ENCODE peak calls at places on chromosomes 4 and X, in nine cellular contexts. F is A673; Q is fibroblast of the aortic adventitia; Y is CD8-positive, alpha-beta T cell; A is tibial artery; R is upper lobe of left lung; C is HCT116; T is IMR-90; Z is transverse colon. U is an unnamed sample.

GRCh38 chrX:9912341-9912740 is 54.8 kb upstream of the CLDN34 start:
- DNase-seq in F (no peak), Q (no peak), Y (no peak), A (no peak), R (no peak), C (no peak), T (peak; percentile 45), Z (no peak), U (no peak)

GRCh38 chr4:140156529-140157171 is 2.7 kb upstream of the MAML3 start:
- DNase-seq in F (no peak), Q (no peak), Y (no peak), A (no peak), R (no peak), C (no peak), T (no peak), Z (no peak), U (no peak)

GRCh38 chr4:7828926-7829325 is 110.7 kb downstream of the AFAP1 start:
- DNase-seq in F (no peak), Q (peak; percentile 60), Y (no peak), A (no peak), R (no peak), C (no peak), T (peak; percentile 89), Z (no peak), U (no peak)

GRCh38 chr4:19623866-19624265 is 627.8 kb upstream of the SLIT2 start:
- DNase-seq in F (no peak), Q (no peak), Y (no peak), A (no peak), R (no peak), C (no peak), T (peak; percentile 10), Z (no peak), U (no peak)

GRCh38 chr4:173821031-173821430 is 291.0 kb upstream of the HAND2 start:
- DNase-seq in F (no peak), Q (peak; percentile 28), Y (no peak), A (no peak), R (no peak), C (no peak), T (peak; percentile 23), Z (no peak), U (no peak)

GRCh38 chr4:123121241-123121907 is 199.0 kb upstream of the NUDT6 start:
- DNase-seq in F (no peak), Q (no peak), Y (no peak), A (no peak), R (no peak), C (no peak), T (peak; percentile 73), Z (no peak), U (no peak)

GRCh38 chrX:125522752-125523151 is 203.1 kb downstream of the TEX13C start:
- DNase-seq in F (no peak), Q (no peak), Y (no peak), A (no peak), R (no peak), C (no peak), T (no peak), Z (no peak), U (no peak)

GRCh38 chr4:41157009-41157408 is 57.3 kb downstream of the APBB2 start:
- DNase-seq in F (no peak), Q (no peak), Y (no peak), A (no peak), R (no peak), C (no peak), T (no peak), Z (peak; percentile 48), U (no peak)

GRCh38 chr4:6362243-6362885 is 92.7 kb downstream of the WFS1 start:
- DNase-seq in F (no peak), Q (no peak), Y (no peak), A (no peak), R (no peak), C (no peak), T (no peak), Z (no peak), U (no peak)

GRCh38 chrX:117987376-117987775 is 129.2 kb downstream of the KLHL13 start:
- DNase-seq in F (no peak), Q (no peak), Y (no peak), A (no peak), R (no peak), C (no peak), T (peak; percentile 70), Z (no peak), U (no peak)

GRCh38 chr4:86831262-86832090 is 17.7 kb downstream of the SLC10A6 start:
- DNase-seq in F (no peak), Q (peak; percentile 83), Y (no peak), A (no peak), R (peak; percentile 36), C (peak; percentile 70), T (peak; percentile 96), Z (peak; percentile 9), U (peak; percentile 68)

GRCh38 chr4:79551555-79551954 is 143.5 kb upstream of the GK2 start:
- DNase-seq in F (no peak), Q (no peak), Y (no peak), A (no peak), R (no peak), C (no peak), T (no peak), Z (no peak), U (no peak)

GRCh38 chr4:165096776-165097175 is 15.9 kb downstream of the TMEM192 start:
- DNase-seq in F (peak; percentile 52), Q (peak; percentile 52), Y (no peak), A (no peak), R (no peak), C (no peak), T (peak; percentile 44), Z (no peak), U (no peak)

GRCh38 chrX:17632942-17633341 is 104.4 kb upstream of the SCML1 start:
- DNase-seq in F (no peak), Q (peak; percentile 30), Y (no peak), A (no peak), R (no peak), C (no peak), T (peak; percentile 5), Z (no peak), U (no peak)

GRCh38 chrX:17635231-17635630 is 102.1 kb upstream of the SCML1 start:
- DNase-seq in F (peak; percentile 59), Q (no peak), Y (no peak), A (no peak), R (no peak), C (no peak), T (peak; percentile 18), Z (peak; percentile 27), U (no peak)

GRCh38 chrX:17631647-17632046 is 105.6 kb upstream of the SCML1 start:
- DNase-seq in F (no peak), Q (no peak), Y (no peak), A (no peak), R (no peak), C (no peak), T (no peak), Z (no peak), U (no peak)

GRCh38 chrX:17634542-17635207 is 102.6 kb upstream of the SCML1 start:
- DNase-seq in F (no peak), Q (no peak), Y (no peak), A (no peak), R (no peak), C (no peak), T (no peak), Z (peak; percentile 15), U (no peak)

GRCh38 chrX:17633546-17633945 is 103.7 kb upstream of the SCML1 start:
- DNase-seq in F (no peak), Q (no peak), Y (no peak), A (no peak), R (no peak), C (no peak), T (no peak), Z (no peak), U (no peak)
- H3K4me3 ChIP-seq in F (no peak overlapping the region), Q (no peak overlapping the region), Y (no peak overlapping the region), A (no peak overlapping the region), R (no peak overlapping the region), C (no peak overlapping the region), T (no peak overlapping the region), Z (no peak overlapping the region), U (no peak overlapping the region)

GRCh38 chr4:73868206-73869129 is 725 bp upstream of the CXCL1 start:
- DNase-seq in F (no peak), Q (peak; percentile 38), Y (no peak), A (no peak), R (no peak), C (no peak), T (no peak), Z (no peak), U (no peak)
- H3K4me3 ChIP-seq in F (peak overlapping the region; percentile 46), Q (peak overlapping the region; percentile 72), Y (no peak overlapping the region), A (peak overlapping the region; percentile 52), R (peak overlapping the region; percentile 68), C (peak overlapping the region; percentile 84), T (peak overlapping the region; percentile 55), Z (peak overlapping the region; percentile 77), U (peak overlapping the region; percentile 43)

GRCh38 chr4:155758500-155759371 is at the start of gene GUCY1B1:
- DNase-seq in F (peak; percentile 65), Q (peak; percentile 87), Y (peak; percentile 37), A (peak; percentile 97), R (peak; percentile 95), C (no peak), T (peak; percentile 94), Z (peak; percentile 81), U (peak; percentile 92)
- H3K4me3 ChIP-seq in F (peak within 1 kb of the TSS; percentile 39), Q (peak within 1 kb of the TSS; percentile 65), Y (peak within 1 kb of the TSS; percentile 19), A (peak within 1 kb of the TSS; percentile 72), R (peak within 1 kb of the TSS; percentile 78), C (no peak within 1 kb of the TSS), T (peak within 1 kb of the TSS; percentile 67), Z (peak within 1 kb of the TSS; percentile 59), U (peak within 1 kb of the TSS; percentile 58)

GRCh38 chr4:39456946-39457763 is 1.6 kb downstream of the RPL9 start:
- DNase-seq in F (no peak), Q (no peak), Y (no peak), A (no peak), R (no peak), C (no peak), T (no peak), Z (no peak), U (no peak)
- H3K4me3 ChIP-seq in F (peak overlapping the region; percentile 93), Q (peak overlapping the region; percentile 90), Y (peak overlapping the region; percentile 87), A (peak overlapping the region; percentile 63), R (peak overlapping the region; percentile 72), C (peak overlapping the region; percentile 97), T (peak overlapping the region; percentile 68), Z (peak overlapping the region; percentile 70), U (peak overlapping the region; percentile 76)

GRCh38 chrX:40085086-40085551 is 12.6 kb downstream of the BCOR start:
- DNase-seq in F (peak; percentile 49), Q (peak; percentile 91), Y (no peak), A (no peak), R (no peak), C (no peak), T (peak; percentile 86), Z (no peak), U (peak; percentile 44)
- H3K4me3 ChIP-seq in F (no peak overlapping the region), Q (peak overlapping the region; percentile 6), Y (no peak overlapping the region), A (peak overlapping the region; percentile 51), R (no peak overlapping the region), C (no peak overlapping the region), T (no peak overlapping the region), Z (no peak overlapping the region), U (no peak overlapping the region)

GRCh38 chr4:147826288-147826646 is 94.4 kb downstream of the ARHGAP10 start:
- DNase-seq in F (no peak), Q (no peak), Y (no peak), A (no peak), R (no peak), C (no peak), T (no peak), Z (no peak), U (no peak)
- H3K4me3 ChIP-seq in F (no peak overlapping the region), Q (no peak overlapping the region), Y (no peak overlapping the region), A (no peak overlapping the region), R (no peak overlapping the region), C (no peak overlapping the region), T (no peak overlapping the region), Z (no peak overlapping the region), U (no peak overlapping the region)

U was measured in ovary.